ENCODE peak calls at places on chromosome 22, in six cellular contexts. M is erythroblast, K is gastrocnemius medialis, H is ovary, G is IMR-90, Q is GM12891. E is an unnamed sample.

GRCh38 chr22:40593460-40594273 is 42.9 kb downstream of the MRTFA start:
- DNase-seq in M (no peak), Q (no peak), K (no peak), H (no peak), G (no peak), E (no peak)

GRCh38 chr22:30575011-30575671 is 676 bp upstream of the GAL3ST1 start:
- DNase-seq in K (no peak), M (no peak), G (peak; percentile 70), Q (no peak), H (no peak), E (no peak)

GRCh38 chr22:50319503-50319951 is 7.3 kb downstream of the DENND6B start:
- DNase-seq in K (no peak), M (no peak), H (no peak), Q (no peak), G (no peak), E (no peak)

GRCh38 chr22:27581688-27582087 is 219.9 kb downstream of the MN1 start:
- DNase-seq in H (peak; percentile 85), G (peak; percentile 17), Q (no peak), K (peak; percentile 68), M (no peak), E (no peak)

GRCh38 chr22:37095113-37095512 is 14.4 kb downstream of the TMPRSS6 start:
- DNase-seq in Q (no peak), H (no peak), G (no peak), K (no peak), M (no peak), E (no peak)

GRCh38 chr22:28072066-28072465 is 153.0 kb upstream of the PITPNB start:
- DNase-seq in G (peak; percentile 44), M (peak; percentile 7), H (no peak), Q (no peak), K (no peak), E (no peak)

GRCh38 chr22:27445876-27446275 is 355.7 kb downstream of the MN1 start:
- DNase-seq in G (peak; percentile 2), Q (no peak), H (no peak), M (no peak), K (no peak), E (no peak)

GRCh38 chr22:40325315-40325714 is 21.0 kb upstream of the ADSL start:
- DNase-seq in G (no peak), K (no peak), M (no peak), Q (no peak), H (no peak), E (no peak)

GRCh38 chr22:50684986-50685385 is 12.4 kb downstream of the SHANK3 start:
- DNase-seq in H (no peak), K (no peak), M (no peak), Q (peak; percentile 12), G (peak; percentile 39), E (no peak)

GRCh38 chr22:42316988-42317387 is 46.5 kb upstream of the TCF20 start:
- DNase-seq in Q (no peak), H (no peak), G (no peak), M (no peak), K (no peak), E (peak; percentile 41)

GRCh38 chr22:46001046-46001425 is 24.1 kb upstream of the WNT7B start:
- DNase-seq in M (no peak), G (no peak), Q (no peak), H (no peak), K (no peak), E (peak; percentile 28)

GRCh38 chr22:30754971-30755759 is 60.5 kb downstream of the OSBP2 start:
- DNase-seq in H (no peak), K (peak; percentile 40), M (peak; percentile 72), Q (peak; percentile 62), G (peak; percentile 84), E (peak; percentile 66)

GRCh38 chr22:45731041-45731797 is 59.6 kb downstream of the ATXN10 start:
- DNase-seq in K (no peak), Q (no peak), M (no peak), H (no peak), G (peak; percentile 65), E (no peak)

GRCh38 chr22:24592846-24593809 is at the start of gene LRRC75B:
- DNase-seq in H (peak; percentile 95), G (peak; percentile 85), K (peak; percentile 71), M (peak; percentile 80), Q (peak; percentile 95), E (peak; percentile 86)

GRCh38 chr22:36334081-36334831 is 53.5 kb downstream of the MYH9 start:
- DNase-seq in H (no peak), M (peak; percentile 92), Q (no peak), G (no peak), K (no peak), E (peak; percentile 68)

GRCh38 chr22:47627561-47628253 is 865.3 kb downstream of the TBC1D22A start:
- DNase-seq in G (no peak), M (no peak), H (no peak), Q (no peak), K (no peak), E (no peak)

GRCh38 chr22:43237280-43237679 is 50.3 kb upstream of the TTLL12 start:
- DNase-seq in M (no peak), G (no peak), H (no peak), K (no peak), Q (no peak), E (no peak)

GRCh38 chr22:39718206-39718605 is 147.7 kb downstream of the CACNA1I start:
- DNase-seq in Q (no peak), M (no peak), K (no peak), H (no peak), G (no peak), E (no peak)

GRCh38 chr22:48785792-48786678 is 1041.6 kb downstream of the BRD1 start:
- DNase-seq in M (no peak), Q (no peak), H (no peak), G (no peak), K (no peak), E (no peak)

GRCh38 chr22:48782817-48783511 is 1044.7 kb downstream of the BRD1 start:
- DNase-seq in M (no peak), G (no peak), H (no peak), K (no peak), Q (no peak), E (peak; percentile 21)

GRCh38 chr22:48783821-48784266 is 1043.8 kb downstream of the BRD1 start:
- DNase-seq in G (no peak), Q (no peak), H (no peak), M (no peak), K (no peak), E (no peak)

GRCh38 chr22:48786679-48786996 is 1041.0 kb downstream of the BRD1 start:
- DNase-seq in K (no peak), Q (no peak), H (no peak), G (no peak), M (no peak), E (no peak)

GRCh38 chr22:48784701-48785503 is 1042.8 kb downstream of the BRD1 start:
- DNase-seq in M (no peak), G (no peak), K (no peak), H (no peak), Q (no peak), E (no peak)
- TF ChIP-seq POLR2A in M (no peak), G (no peak), K (no peak), H (no peak), Q (no peak), E (no peak)

GRCh38 chr22:20881231-20881630 is 22.4 kb downstream of the SNAP29 start:
- DNase-seq in H (no peak), Q (no peak), K (no peak), M (no peak), G (peak; percentile 19), E (no peak)
- TF ChIP-seq POLR2A in H (no peak), Q (no peak), K (no peak), M (no peak), G (no peak), E (no peak)

DNA sequence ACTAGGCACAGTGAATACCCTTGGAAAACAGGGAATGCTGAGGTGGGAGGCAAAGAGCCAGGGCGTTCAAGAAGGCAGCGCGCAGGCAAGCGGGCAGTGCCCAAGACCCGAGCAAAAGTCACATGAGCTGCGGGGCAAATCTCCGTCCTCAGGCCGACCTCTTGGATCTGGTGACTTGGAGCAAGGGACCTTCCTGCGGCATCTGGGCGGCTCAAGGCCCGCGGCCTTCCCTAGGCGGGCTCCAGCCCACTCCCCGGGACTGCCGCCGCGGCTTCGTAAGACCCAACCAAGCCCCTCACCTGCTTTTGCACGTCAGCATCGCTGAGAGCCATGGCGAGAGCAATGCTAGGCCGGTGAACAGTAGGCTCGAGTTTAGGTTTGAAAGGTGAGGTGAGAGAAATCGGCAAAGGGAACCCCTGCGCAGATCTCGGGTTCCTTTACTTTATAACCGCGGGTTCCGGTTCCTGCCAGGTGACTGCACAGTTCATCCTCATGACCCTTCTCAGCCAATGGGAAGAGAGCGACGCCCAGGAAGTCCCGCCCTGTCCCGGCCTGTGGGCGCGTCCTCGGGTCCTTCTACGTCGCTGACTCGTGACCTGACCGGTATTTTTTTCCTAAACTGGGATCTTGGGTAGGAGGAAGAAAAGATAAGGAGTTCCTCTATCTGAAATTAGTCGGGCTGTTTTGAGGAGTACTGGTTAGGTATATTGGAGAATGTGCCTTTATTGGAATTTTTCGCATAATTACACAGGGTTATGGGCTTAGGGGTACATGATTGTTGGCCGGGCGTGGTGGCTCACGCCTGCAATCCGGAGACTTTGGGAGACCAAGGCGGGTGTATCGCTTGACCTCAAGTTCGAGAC is at the start of gene ATP6V1E1:
- DNase-seq in M (peak; percentile 97), K (peak; percentile 98), Q (peak; percentile 91), G (peak; percentile 96), H (peak; percentile 95), E (peak; percentile 96)
- TF ChIP-seq POLR2A in M (peak; percentile 95), K (peak; percentile 90), Q (peak; percentile 94), G (peak; percentile 88), H (peak; percentile 65), E (peak; percentile 26)

DNA sequence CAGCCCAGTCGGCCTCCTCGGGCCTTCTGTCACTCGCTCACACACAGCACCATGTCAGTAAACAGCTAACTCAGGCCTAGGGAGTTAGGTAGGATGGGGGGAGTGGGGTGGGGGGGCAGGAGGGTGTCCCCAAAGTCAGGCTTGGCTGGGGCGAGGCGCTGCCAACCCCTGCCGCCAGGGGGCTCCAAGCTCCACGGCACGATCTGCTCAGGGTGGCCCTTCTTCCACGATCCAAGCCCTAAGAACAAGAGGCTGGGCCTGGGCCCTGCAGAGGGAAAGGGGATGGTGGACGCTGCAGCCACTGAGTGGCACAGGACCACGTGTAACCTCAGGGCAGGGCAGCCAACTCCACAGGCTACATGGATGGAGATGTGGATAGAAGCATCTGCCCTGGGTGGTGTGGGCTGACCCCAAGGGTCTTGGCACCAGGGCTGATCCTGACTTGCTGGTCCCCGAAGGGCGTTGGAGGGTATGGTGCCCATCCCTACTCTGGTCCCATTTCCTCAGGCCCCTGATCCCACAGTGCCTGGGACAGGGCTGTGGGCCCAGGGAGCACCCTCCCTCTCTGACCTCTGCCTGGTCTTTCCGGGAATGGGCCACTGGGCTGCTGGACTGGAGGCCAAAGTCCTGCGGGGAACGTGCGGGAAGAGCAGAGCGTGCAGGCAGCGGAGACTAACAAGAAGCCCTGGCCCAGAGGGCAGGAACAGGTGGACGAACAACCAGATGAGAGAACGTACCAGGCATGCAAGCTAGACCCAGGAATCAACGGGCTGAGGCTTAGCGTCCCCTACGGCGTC is 29.1 kb upstream of the TXNRD2 start:
- DNase-seq in G (peak; percentile 51), K (peak; percentile 55), M (peak; percentile 73), Q (peak; percentile 94), H (peak; percentile 71), E (peak; percentile 76)
- TF ChIP-seq POLR2A in G (no peak), K (no peak), M (no peak), Q (no peak), H (no peak), E (no peak)